ENCODE peak calls at places on chromosomes 4 and X, in five cellular contexts. One of them, this sample, is unnamed.

GRCh38 chr4:140568507-140569306 is at the start of gene UCP1:
- DNase-seq in hepatocyte: peak
- DNase-seq in right cardiac atrium: peak
- DNase-seq in body of pancreas: peak
- DNase-seq in pancreas: peak
- DNase-seq in this sample: no peak

GRCh38 chr4:189202869-189203271 is 737.8 kb upstream of the FRG1 start:
- DNase-seq in hepatocyte: peak
- DNase-seq in right cardiac atrium: no peak
- DNase-seq in body of pancreas: no peak
- DNase-seq in pancreas: no peak
- DNase-seq in this sample: no peak

GRCh38 chr4:87309625-87310024 is 13.1 kb downstream of the HSD17B13 start:
- DNase-seq in hepatocyte: no peak
- DNase-seq in right cardiac atrium: no peak
- DNase-seq in body of pancreas: no peak
- DNase-seq in pancreas: no peak
- DNase-seq in this sample: no peak

GRCh38 chr4:38818441-38818976 is 13.9 kb upstream of the TLR1 start:
- DNase-seq in hepatocyte: peak
- DNase-seq in right cardiac atrium: no peak
- DNase-seq in body of pancreas: no peak
- DNase-seq in pancreas: no peak
- DNase-seq in this sample: no peak

GRCh38 chrX:154327026-154327820 is 31.6 kb downstream of the TKTL1 start:
- DNase-seq in hepatocyte: no peak
- DNase-seq in right cardiac atrium: no peak
- DNase-seq in body of pancreas: peak
- DNase-seq in pancreas: no peak
- DNase-seq in this sample: no peak

GRCh38 chr4:28973591-28974350 is 1746.4 kb upstream of the PCDH7 start:
- DNase-seq in hepatocyte: peak
- DNase-seq in right cardiac atrium: no peak
- DNase-seq in body of pancreas: no peak
- DNase-seq in pancreas: no peak
- DNase-seq in this sample: no peak

GRCh38 chr4:10096201-10096975 is 20.2 kb downstream of the WDR1 start:
- DNase-seq in hepatocyte: peak
- DNase-seq in right cardiac atrium: peak
- DNase-seq in body of pancreas: peak
- DNase-seq in pancreas: peak
- DNase-seq in this sample: no peak

GRCh38 chr4:180150818-180151217 is 2092.4 kb upstream of the TENM3 start:
- DNase-seq in hepatocyte: no peak
- DNase-seq in right cardiac atrium: no peak
- DNase-seq in body of pancreas: no peak
- DNase-seq in pancreas: no peak
- DNase-seq in this sample: no peak

GRCh38 chrX:49244207-49244606 is 8.9 kb downstream of the CCDC22 start:
- DNase-seq in hepatocyte: no peak
- DNase-seq in right cardiac atrium: no peak
- DNase-seq in body of pancreas: no peak
- DNase-seq in pancreas: no peak
- DNase-seq in this sample: no peak

GRCh38 chrX:24426340-24426913 is 38.7 kb upstream of the PDK3 start:
- DNase-seq in hepatocyte: no peak
- DNase-seq in right cardiac atrium: no peak
- DNase-seq in body of pancreas: no peak
- DNase-seq in pancreas: no peak
- DNase-seq in this sample: no peak

GRCh38 chr4:183636488-183636887 is 22.5 kb downstream of the RWDD4 start:
- DNase-seq in hepatocyte: peak
- DNase-seq in right cardiac atrium: no peak
- DNase-seq in body of pancreas: peak
- DNase-seq in pancreas: peak
- DNase-seq in this sample: no peak

GRCh38 chr4:174389439-174389838 is 105.7 kb downstream of the CEP44 start:
- DNase-seq in hepatocyte: no peak
- DNase-seq in right cardiac atrium: no peak
- DNase-seq in body of pancreas: no peak
- DNase-seq in pancreas: no peak
- DNase-seq in this sample: no peak

GRCh38 chr4:5292091-5292490 is 240.8 kb downstream of the STK32B start:
- DNase-seq in hepatocyte: no peak
- DNase-seq in right cardiac atrium: no peak
- DNase-seq in body of pancreas: no peak
- DNase-seq in pancreas: no peak
- DNase-seq in this sample: no peak

GRCh38 chr4:1567808-1568581 is 116.1 kb downstream of the FAM53A start:
- DNase-seq in hepatocyte: no peak
- DNase-seq in right cardiac atrium: peak
- DNase-seq in body of pancreas: no peak
- DNase-seq in pancreas: no peak
- DNase-seq in this sample: no peak

GRCh38 chr4:76060506-76060905 is 14.0 kb upstream of the ART3 start:
- DNase-seq in hepatocyte: no peak
- DNase-seq in right cardiac atrium: no peak
- DNase-seq in body of pancreas: no peak
- DNase-seq in pancreas: no peak
- DNase-seq in this sample: no peak

GRCh38 chr4:5611656-5612187 is 96.6 kb downstream of the EVC2 start:
- DNase-seq in hepatocyte: no peak
- DNase-seq in right cardiac atrium: no peak
- DNase-seq in body of pancreas: no peak
- DNase-seq in pancreas: no peak
- DNase-seq in this sample: no peak

GRCh38 chr4:504076-504475 is 5.1 kb downstream of the PIGG start:
- DNase-seq in hepatocyte: no peak
- DNase-seq in right cardiac atrium: peak
- DNase-seq in body of pancreas: no peak
- DNase-seq in pancreas: no peak
- DNase-seq in this sample: no peak

GRCh38 chr4:499563-499962 is 553 bp downstream of the PIGG start:
- DNase-seq in hepatocyte: peak
- DNase-seq in right cardiac atrium: no peak
- DNase-seq in body of pancreas: no peak
- DNase-seq in pancreas: no peak
- DNase-seq in this sample: no peak

GRCh38 chr4:498328-498919 is 532 bp downstream of the ZNF721 start:
- DNase-seq in hepatocyte: no peak
- DNase-seq in right cardiac atrium: no peak
- DNase-seq in body of pancreas: no peak
- DNase-seq in pancreas: no peak
- DNase-seq in this sample: no peak
- H3K27ac ChIP-seq in hepatocyte: peak
- H3K27ac ChIP-seq in right cardiac atrium: peak
- H3K27ac ChIP-seq in body of pancreas: peak
- H3K27ac ChIP-seq in pancreas: peak
- H3K27ac ChIP-seq in this sample: peak

GRCh38 chrX:147884958-147885357 is 26.8 kb upstream of the FMR1 start:
- DNase-seq in hepatocyte: peak
- DNase-seq in right cardiac atrium: no peak
- DNase-seq in body of pancreas: no peak
- DNase-seq in pancreas: no peak
- DNase-seq in this sample: no peak
- H3K27ac ChIP-seq in hepatocyte: peak
- H3K27ac ChIP-seq in right cardiac atrium: no peak
- H3K27ac ChIP-seq in body of pancreas: no peak
- H3K27ac ChIP-seq in pancreas: no peak
- H3K27ac ChIP-seq in this sample: no peak

GRCh38 chrX:46791927-46792825 is 33.3 kb upstream of the SLC9A7 start:
- DNase-seq in hepatocyte: peak
- DNase-seq in right cardiac atrium: no peak
- DNase-seq in body of pancreas: peak
- DNase-seq in pancreas: peak
- DNase-seq in this sample: no peak

GRCh38 chrX:46796574-46797191 is 37.8 kb upstream of the SLC9A7 start:
- DNase-seq in hepatocyte: peak
- DNase-seq in right cardiac atrium: peak
- DNase-seq in body of pancreas: peak
- DNase-seq in pancreas: peak
- DNase-seq in this sample: peak

GRCh38 chrX:46793386-46794143 is 34.6 kb upstream of the SLC9A7 start:
- DNase-seq in hepatocyte: no peak
- DNase-seq in right cardiac atrium: no peak
- DNase-seq in body of pancreas: no peak
- DNase-seq in pancreas: no peak
- DNase-seq in this sample: no peak

GRCh38 chrX:46788902-46789301 is 30.0 kb upstream of the SLC9A7 start:
- DNase-seq in hepatocyte: no peak
- DNase-seq in right cardiac atrium: no peak
- DNase-seq in body of pancreas: no peak
- DNase-seq in pancreas: no peak
- DNase-seq in this sample: no peak

GRCh38 chrX:46792826-46793195 is 33.9 kb upstream of the SLC9A7 start:
- DNase-seq in hepatocyte: no peak
- DNase-seq in right cardiac atrium: no peak
- DNase-seq in body of pancreas: no peak
- DNase-seq in pancreas: no peak
- DNase-seq in this sample: no peak
- H3K27ac ChIP-seq in hepatocyte: no peak
- H3K27ac ChIP-seq in right cardiac atrium: no peak
- H3K27ac ChIP-seq in body of pancreas: peak
- H3K27ac ChIP-seq in pancreas: no peak
- H3K27ac ChIP-seq in this sample: no peak

DNA sequence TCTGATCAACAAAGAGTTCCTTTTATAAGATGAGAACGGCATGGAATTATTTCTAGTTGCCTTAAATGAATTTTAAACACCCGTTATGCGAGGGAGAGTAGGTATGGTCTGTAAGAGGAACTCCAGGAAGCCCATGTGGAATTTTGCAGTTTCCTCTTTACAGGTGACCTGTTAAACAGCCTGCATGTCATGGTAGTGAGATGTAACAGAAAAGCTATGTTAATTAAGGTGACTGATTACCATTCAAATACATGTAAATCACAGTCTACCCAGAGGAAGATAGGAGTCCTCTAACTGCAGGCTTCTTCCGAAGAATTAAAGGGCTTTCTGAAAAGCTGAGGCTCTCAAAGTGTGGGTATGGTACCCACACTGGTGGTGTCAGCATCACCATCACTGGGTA is 163.6 kb downstream of the CBR4 start:
- DNase-seq in hepatocyte: no peak
- DNase-seq in right cardiac atrium: no peak
- DNase-seq in body of pancreas: no peak
- DNase-seq in pancreas: no peak
- DNase-seq in this sample: no peak
- H3K27ac ChIP-seq in hepatocyte: no peak
- H3K27ac ChIP-seq in right cardiac atrium: no peak
- H3K27ac ChIP-seq in body of pancreas: no peak
- H3K27ac ChIP-seq in pancreas: no peak
- H3K27ac ChIP-seq in this sample: peak

DNA sequence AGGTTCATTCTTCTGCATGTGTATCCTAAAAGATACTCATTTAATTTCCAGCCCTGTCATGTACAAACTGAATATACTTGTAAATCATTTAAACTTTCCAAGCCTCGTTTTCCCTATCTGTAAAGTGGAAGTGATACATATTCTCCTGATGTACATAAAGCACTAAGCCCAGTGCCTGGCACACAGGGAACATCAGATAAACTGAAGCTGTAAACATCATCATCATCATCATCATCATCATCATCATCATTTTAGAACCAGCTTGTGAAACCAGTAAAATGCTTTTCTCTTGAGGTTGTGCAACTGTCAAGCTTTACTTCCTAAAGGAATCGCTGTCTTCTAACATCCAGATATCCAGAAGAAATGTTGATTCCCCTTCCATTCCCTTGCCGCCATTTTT is 83.3 kb upstream of the ANXA3 start:
- DNase-seq in hepatocyte: no peak
- DNase-seq in right cardiac atrium: no peak
- DNase-seq in body of pancreas: no peak
- DNase-seq in pancreas: no peak
- DNase-seq in this sample: no peak
- H3K27ac ChIP-seq in hepatocyte: no peak
- H3K27ac ChIP-seq in right cardiac atrium: no peak
- H3K27ac ChIP-seq in body of pancreas: no peak
- H3K27ac ChIP-seq in pancreas: no peak
- H3K27ac ChIP-seq in this sample: no peak

DNA sequence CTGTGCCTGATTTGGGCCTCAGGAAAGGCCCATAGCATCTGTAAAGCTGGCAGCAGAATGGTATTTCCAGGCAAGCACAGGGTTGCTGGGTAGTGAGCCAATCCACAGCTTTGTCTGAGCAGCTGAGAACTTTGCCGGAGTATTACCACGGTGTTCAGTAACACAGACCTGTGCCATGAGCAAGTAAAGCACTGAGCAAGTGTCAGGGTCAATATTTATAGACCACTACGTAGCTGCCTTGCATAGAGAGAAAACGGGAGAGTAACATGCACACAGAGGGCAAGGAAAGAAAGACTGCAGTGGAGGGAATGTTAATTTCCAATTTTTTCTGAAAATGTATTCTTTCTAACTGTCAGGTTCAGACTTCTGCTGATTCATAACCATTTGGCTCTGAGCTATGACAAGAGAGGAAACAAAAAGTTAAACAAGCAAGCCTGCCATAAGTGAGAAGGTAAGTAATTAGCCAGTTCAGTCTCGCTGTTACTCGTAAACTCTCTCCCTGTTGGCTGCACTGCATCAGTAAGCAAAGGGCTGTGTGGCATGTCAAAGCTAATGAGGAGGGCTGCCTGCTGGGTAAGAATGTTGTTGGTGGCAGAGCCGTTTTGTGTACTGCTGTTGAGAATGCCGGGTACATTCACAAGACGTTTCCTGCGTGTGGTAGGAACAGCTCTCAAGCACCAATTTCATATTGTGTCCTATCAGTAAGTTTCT is 238.1 kb downstream of the BMPR1B start:
- DNase-seq in hepatocyte: peak
- DNase-seq in right cardiac atrium: peak
- DNase-seq in body of pancreas: peak
- DNase-seq in pancreas: peak
- DNase-seq in this sample: no peak
- H3K27ac ChIP-seq in hepatocyte: peak
- H3K27ac ChIP-seq in right cardiac atrium: no peak
- H3K27ac ChIP-seq in body of pancreas: peak
- H3K27ac ChIP-seq in pancreas: no peak
- H3K27ac ChIP-seq in this sample: peak

DNA sequence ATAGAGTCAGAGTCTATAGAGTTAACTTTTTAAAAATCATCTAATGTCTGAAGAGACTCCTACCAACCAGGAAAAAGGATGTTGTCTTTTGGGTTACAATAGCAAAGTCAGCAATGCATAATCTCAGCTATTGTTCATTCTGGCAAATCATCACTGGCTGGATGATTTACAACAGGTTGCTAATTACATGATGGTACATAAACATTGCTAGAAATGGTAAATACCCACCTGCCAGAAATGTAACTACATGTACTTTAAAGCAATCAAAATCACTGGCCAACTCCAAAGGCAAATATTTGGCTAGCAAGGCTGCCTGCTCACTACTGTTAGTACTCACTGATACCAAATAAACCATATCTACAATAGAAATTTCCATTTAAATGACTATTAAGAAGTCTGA is 91.1 kb downstream of the PPP3CA start:
- DNase-seq in hepatocyte: no peak
- DNase-seq in right cardiac atrium: no peak
- DNase-seq in body of pancreas: peak
- DNase-seq in pancreas: no peak
- DNase-seq in this sample: no peak
- H3K27ac ChIP-seq in hepatocyte: no peak
- H3K27ac ChIP-seq in right cardiac atrium: no peak
- H3K27ac ChIP-seq in body of pancreas: no peak
- H3K27ac ChIP-seq in pancreas: no peak
- H3K27ac ChIP-seq in this sample: no peak

This sample was measured in esophagus muscularis mucosa.